ENCODE peak calls at places on chromosomes 1 and 21, in five cellular contexts. L is dorsolateral prefrontal cortex, F is colonic mucosa, U is Peyer's patch, V is GM13976. H is an unnamed sample.

GRCh38 chr1:7684132-7684531 is 87.0 kb upstream of the VAMP3 start:
- DNase-seq in L (no peak), U (no peak), F (no peak), V (no peak), H (no peak)

GRCh38 chr1:48492392-48492791 is 20.4 kb upstream of the SPATA6 start:
- DNase-seq in V (no peak), F (peak; percentile 70), U (no peak), L (no peak), H (no peak)

GRCh38 chr1:37691497-37692077 is 729 bp upstream of the CDCA8 start:
- DNase-seq in V (peak; percentile 49), U (peak; percentile 45), L (peak; percentile 54), F (peak; percentile 53), H (no peak)

GRCh38 chr1:208475449-208475848 is 231.3 kb upstream of the PLXNA2 start:
- DNase-seq in F (no peak), U (no peak), V (no peak), L (no peak), H (no peak)

GRCh38 chr1:29498126-29499100 is 262.1 kb downstream of the PTPRU start:
- DNase-seq in U (no peak), L (no peak), V (no peak), F (no peak), H (no peak)

GRCh38 chr1:66350001-66350547 is 183.9 kb upstream of the SGIP1 start:
- DNase-seq in U (peak; percentile 74), L (no peak), F (no peak), V (no peak), H (no peak)

GRCh38 chr1:108502624-108503023 is 52.5 kb downstream of the NBPF6 start:
- DNase-seq in V (no peak), L (no peak), U (no peak), F (no peak), H (no peak)

GRCh38 chr1:33366766-33367487 is 46.0 kb upstream of the A3GALT2 start:
- DNase-seq in F (no peak), V (no peak), L (no peak), U (no peak), H (no peak)

GRCh38 chr1:230794431-230794830 is 47.2 kb downstream of the CAPN9 start:
- DNase-seq in F (no peak), L (no peak), U (no peak), V (no peak), H (no peak)

GRCh38 chr1:77341195-77341594 is 59.4 kb downstream of the AK5 start:
- DNase-seq in L (no peak), V (no peak), F (no peak), U (no peak), H (no peak)

GRCh38 chr1:41003640-41004220 is 17.8 kb downstream of the SLFNL1 start:
- DNase-seq in L (peak; percentile 95), U (peak; percentile 91), F (peak; percentile 88), V (peak; percentile 80), H (peak; percentile 83)

GRCh38 chr1:214427871-214428277 is 123.5 kb downstream of the PTPN14 start:
- DNase-seq in V (peak; percentile 49), U (peak; percentile 48), F (peak; percentile 18), L (no peak), H (peak; percentile 44)

GRCh38 chr1:23995431-23995837 is 15.3 kb upstream of the SRSF10 start:
- DNase-seq in V (peak; percentile 52), U (no peak), F (no peak), L (no peak), H (peak; percentile 38)

GRCh38 chr1:241022366-241022765 is 334.6 kb downstream of the RGS7 start:
- DNase-seq in V (no peak), L (no peak), U (no peak), F (no peak), H (no peak)

GRCh38 chr21:16078382-16078781 is 348.6 kb downstream of the USP25 start:
- DNase-seq in V (no peak), F (no peak), L (no peak), U (no peak), H (no peak)

GRCh38 chr1:178470411-178470960 is 26.3 kb downstream of the CLEC20A start:
- DNase-seq in U (no peak), F (no peak), L (no peak), V (no peak), H (no peak)

GRCh38 chr1:3292051-3292722 is 162.3 kb upstream of the ARHGEF16 start:
- DNase-seq in U (no peak), V (no peak), L (no peak), F (no peak), H (no peak)

GRCh38 chr1:205928256-205928655 is 15.0 kb downstream of the SLC26A9 start:
- DNase-seq in V (no peak), U (no peak), F (no peak), L (peak; percentile 88), H (no peak)

GRCh38 chr21:41839387-41840000 is 39.6 kb downstream of the PRDM15 start:
- DNase-seq in L (no peak), F (no peak), V (no peak), U (no peak), H (no peak)

GRCh38 chr1:118113261-118113660 is 71.8 kb downstream of the SPAG17 start:
- DNase-seq in L (no peak), V (no peak), F (no peak), U (no peak), H (no peak)

GRCh38 chr1:87642581-87643129 is 314.0 kb downstream of the LMO4 start:
- DNase-seq in L (no peak), V (no peak), F (no peak), U (no peak), H (no peak)

GRCh38 chr1:88683516-88683847 is 591 bp upstream of the PKN2 start:
- DNase-seq in F (peak; percentile 65), U (peak; percentile 49), L (peak; percentile 50), V (peak; percentile 24), H (peak; percentile 20)

GRCh38 chr1:183454377-183454776 is 17.9 kb upstream of the SMG7 start:
- DNase-seq in F (no peak), V (no peak), L (no peak), U (no peak), H (no peak)

GRCh38 chr1:215599418-215599817 is 32.3 kb downstream of the KCTD3 start:
- DNase-seq in L (no peak), U (no peak), V (no peak), F (no peak), H (no peak)

GRCh38 chr1:118155106-118155505 is 29.9 kb downstream of the SPAG17 start:
- DNase-seq in F (no peak), V (no peak), L (no peak), U (no peak), H (no peak)

GRCh38 chr1:94084085-94084484 is 36.9 kb downstream of the ABCA4 start:
- DNase-seq in F (no peak), V (no peak), L (no peak), U (no peak), H (no peak)

GRCh38 chr1:1565340-1565739 is 9.3 kb downstream of the SSU72 start:
- DNase-seq in V (no peak), L (no peak), U (no peak), F (no peak), H (no peak)

GRCh38 chr1:110152133-110152785 is 2.0 kb downstream of the SLC6A17 start:
- DNase-seq in U (no peak), V (no peak), L (peak; percentile 82), F (no peak), H (no peak)

GRCh38 chr1:110151175-110151715 is 951 bp downstream of the SLC6A17 start:
- DNase-seq in F (no peak), L (no peak), U (no peak), V (no peak), H (no peak)

GRCh38 chr1:110150330-110151174 is at the start of gene SLC6A17:
- DNase-seq in L (peak; percentile 87), U (no peak), F (no peak), V (no peak), H (no peak)

GRCh38 chr1:110153407-110153950 is 3.2 kb downstream of the SLC6A17 start:
- DNase-seq in F (no peak), U (no peak), V (no peak), L (no peak), H (no peak)

DNA sequence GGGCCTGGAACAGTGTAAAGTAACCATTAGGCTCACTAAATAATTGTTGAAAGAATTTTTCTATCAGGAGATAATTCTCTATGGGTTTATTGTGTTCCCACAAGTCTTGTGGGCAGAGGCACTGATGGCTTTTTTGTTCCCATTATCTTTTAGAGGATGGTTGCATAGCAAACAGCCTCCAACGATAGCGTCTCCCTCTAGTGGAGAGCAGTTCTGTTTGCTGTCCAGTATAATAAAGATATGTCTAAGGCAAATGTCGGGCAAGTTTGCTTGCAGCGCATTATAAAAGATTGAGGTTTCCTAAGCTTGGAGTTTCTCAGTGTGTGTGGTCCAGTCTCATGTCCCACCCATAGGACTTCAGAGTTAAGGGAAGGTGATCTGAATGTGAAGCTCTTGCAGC is 1.3 kb upstream of the SLC6A17 start:
- DNase-seq in F (no peak), L (no peak), V (no peak), U (no peak), H (no peak)
- TF ChIP-seq CTCF in F (no peak), L (no peak), V (no peak), U (no peak), H (no peak)

GRCh38 chr1:62420214-62420613 is 16.6 kb upstream of the USP1 start:
- DNase-seq in L (no peak), F (no peak), V (no peak), U (no peak), H (no peak)
- TF ChIP-seq CTCF in L (no peak), F (no peak), V (no peak), U (no peak), H (no peak)

GRCh38 chr1:27392778-27393635 is 585 bp downstream of the GPR3 start:
- DNase-seq in L (peak; percentile 70), F (no peak), U (no peak), V (no peak), H (no peak)
- TF ChIP-seq CTCF in L (no peak), F (no peak), U (no peak), V (no peak), H (peak; percentile 13)

GRCh38 chr1:223242971-223243370 is 99.9 kb upstream of the TLR5 start:
- DNase-seq in L (no peak), V (no peak), F (no peak), U (no peak), H (no peak)

GRCh38 chr1:223243441-223244050 is 100.5 kb upstream of the TLR5 start:
- DNase-seq in F (no peak), L (no peak), U (no peak), V (no peak), H (no peak)

GRCh38 chr1:223245411-223245810 is 102.4 kb upstream of the TLR5 start:
- DNase-seq in V (no peak), U (no peak), L (no peak), F (no peak), H (no peak)

GRCh38 chr1:223245983-223246382 is 102.9 kb upstream of the TLR5 start:
- DNase-seq in V (no peak), F (no peak), U (no peak), L (no peak), H (no peak)

DNA sequence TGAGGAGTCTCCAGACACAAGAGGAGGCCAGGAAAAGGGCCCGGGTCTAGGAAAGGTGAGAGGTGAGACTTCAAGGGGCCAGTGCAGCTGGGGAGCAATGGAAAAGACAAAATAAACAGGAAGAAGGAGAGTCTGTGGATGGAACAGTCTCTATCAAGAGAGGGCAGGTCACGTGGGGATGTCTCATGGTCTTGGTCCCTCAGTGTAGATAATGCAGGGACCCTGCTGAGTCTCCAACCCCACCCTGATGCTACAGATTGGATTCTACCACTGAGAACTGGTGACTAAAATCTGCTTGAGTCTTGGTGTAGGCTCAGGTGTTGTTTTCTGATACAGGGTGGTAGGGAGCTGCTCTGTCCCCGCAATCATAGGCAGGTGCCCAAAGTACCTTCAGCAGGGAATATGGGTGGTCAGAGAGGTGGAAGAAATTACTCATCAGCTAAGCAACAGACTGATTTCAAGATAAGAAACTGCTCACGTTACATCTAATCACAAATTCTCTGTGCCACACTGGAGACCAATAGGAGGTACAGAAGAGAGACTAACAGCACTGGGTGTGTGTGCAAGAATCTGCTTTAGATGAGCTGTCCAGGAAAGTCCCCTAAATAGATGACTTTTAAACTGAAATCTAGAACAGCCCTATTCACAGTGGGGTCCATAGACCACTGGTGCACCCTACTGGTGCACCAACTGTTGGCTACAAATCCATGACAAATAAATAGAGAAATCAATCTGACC is 101.5 kb upstream of the TLR5 start:
- DNase-seq in U (no peak), V (peak; percentile 34), F (no peak), L (no peak), H (no peak)
- TF ChIP-seq CTCF in U (peak; percentile 30), V (no peak), F (no peak), L (no peak), H (peak; percentile 5)